ENCODE peak calls at places on chromosomes 3 and 15, in four cellular contexts. U is H9, L is IMR-90, Q is H1. O is an unnamed sample.

GRCh38 chr15:40925863-40926658 is 3.1 kb upstream of the DLL4 start:
- DNase-seq in U (peak; percentile 70), Q (no peak), L (no peak), O (peak; percentile 60)

GRCh38 chr3:31165399-31165860 is 271.0 kb upstream of the GADL1 start:
- DNase-seq in L (peak; percentile 11), Q (no peak), U (no peak), O (peak; percentile 66)

GRCh38 chr3:46942481-46943236 is 33.9 kb downstream of the CCDC12 start:
- DNase-seq in Q (no peak), L (no peak), U (no peak), O (no peak)

GRCh38 chr3:46892285-46893145 is 15.0 kb downstream of the PTH1R start:
- DNase-seq in L (peak; percentile 33), U (peak; percentile 95), Q (peak; percentile 58), O (peak; percentile 94)

GRCh38 chr15:25797511-25798206 is 65.5 kb downstream of the ATP10A start:
- DNase-seq in Q (no peak), L (peak; percentile 10), U (no peak), O (no peak)

GRCh38 chr15:49421991-49422390 is 1.1 kb upstream of the FGF7 start:
- DNase-seq in U (peak; percentile 31), Q (no peak), L (peak; percentile 81), O (peak; percentile 73)

GRCh38 chr3:61989681-61990080 is 383.7 kb downstream of the FEZF2 start:
- DNase-seq in U (no peak), L (no peak), Q (no peak), O (no peak)

GRCh38 chr3:150697646-150698045 is 6.1 kb downstream of the ERICH6 start:
- DNase-seq in L (peak; percentile 44), U (no peak), Q (no peak), O (peak; percentile 32)

GRCh38 chr3:127751163-127751621 is 71.1 kb downstream of the MGLL start:
- DNase-seq in U (no peak), L (peak; percentile 32), Q (no peak), O (no peak)

GRCh38 chr3:46269556-46269955 is 27.3 kb downstream of the CCR3 start:
- DNase-seq in Q (no peak), U (no peak), L (no peak), O (no peak)

GRCh38 chr15:74252291-74253080 is 16.4 kb downstream of the CCDC33 start:
- DNase-seq in L (peak; percentile 67), Q (no peak), U (no peak), O (no peak)

GRCh38 chr3:13021934-13022265 is 51.3 kb downstream of the IQSEC1 start:
- DNase-seq in L (no peak), Q (no peak), U (no peak), O (no peak)

GRCh38 chr15:52295421-52295991 is at the start of gene MYO5C:
- DNase-seq in U (peak; percentile 92), Q (peak; percentile 57), L (no peak), O (peak; percentile 87)

GRCh38 chr15:80202016-80202315 is 49.2 kb downstream of the FAH start:
- DNase-seq in L (no peak), Q (no peak), U (no peak), O (no peak)

GRCh38 chr3:41244620-41245336 is 45.5 kb downstream of the CTNNB1 start:
- DNase-seq in U (no peak), L (no peak), Q (no peak), O (no peak)

GRCh38 chr3:114111060-114111790 is 54.7 kb downstream of the QTRT2 start:
- DNase-seq in L (no peak), U (no peak), Q (no peak), O (no peak)

GRCh38 chr3:139836656-139837464 is 98.1 kb upstream of the CLSTN2 start:
- DNase-seq in U (no peak), L (no peak), Q (no peak), O (no peak)

GRCh38 chr3:40790741-40791140 is 266.0 kb downstream of the ZNF621 start:
- DNase-seq in L (no peak), U (no peak), Q (no peak), O (no peak)

GRCh38 chr3:126490619-126491018 is 14.9 kb upstream of the ZXDC start:
- DNase-seq in L (no peak), U (peak; percentile 58), Q (no peak), O (peak; percentile 39)

GRCh38 chr3:107239703-107240102 is 137.5 kb upstream of the CCDC54 start:
- DNase-seq in L (no peak), U (no peak), Q (no peak), O (no peak)

GRCh38 chr3:107238787-107239186 is 138.5 kb upstream of the CCDC54 start:
- DNase-seq in L (no peak), Q (no peak), U (no peak), O (no peak)

GRCh38 chr3:107240183-107241091 is 136.8 kb upstream of the CCDC54 start:
- DNase-seq in Q (no peak), U (peak; percentile 66), L (peak; percentile 75), O (peak; percentile 70)

GRCh38 chr3:107242579-107242978 is 134.7 kb upstream of the CCDC54 start:
- DNase-seq in U (no peak), Q (no peak), L (no peak), O (no peak)

DNA sequence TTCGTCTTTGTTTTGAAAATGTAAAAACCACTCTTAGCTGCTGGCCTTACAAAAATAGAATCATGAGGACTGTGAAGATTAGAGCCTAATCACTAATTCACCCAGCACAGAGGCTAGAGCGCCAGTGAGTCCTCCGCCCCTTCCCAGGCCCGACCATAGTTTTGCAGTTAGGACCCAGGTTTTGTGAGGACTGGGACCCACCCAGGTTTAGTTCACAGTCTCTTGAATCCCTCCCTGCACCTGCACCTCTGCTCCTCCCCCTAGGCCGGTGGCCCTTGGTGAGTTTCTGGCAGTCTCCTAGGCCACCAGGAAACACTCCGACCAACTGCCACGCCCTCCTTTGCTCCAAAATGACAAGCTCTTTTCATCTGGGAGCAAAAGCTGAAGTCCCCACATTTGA is 136.0 kb upstream of the CCDC54 start:
- DNase-seq in U (peak; percentile 51), Q (no peak), L (no peak), O (peak; percentile 62)
- H3K18ac ChIP-seq in U (no peak overlapping the region), Q (no peak overlapping the region), L (peak overlapping the region; percentile 51), O (no peak overlapping the region)

DNA sequence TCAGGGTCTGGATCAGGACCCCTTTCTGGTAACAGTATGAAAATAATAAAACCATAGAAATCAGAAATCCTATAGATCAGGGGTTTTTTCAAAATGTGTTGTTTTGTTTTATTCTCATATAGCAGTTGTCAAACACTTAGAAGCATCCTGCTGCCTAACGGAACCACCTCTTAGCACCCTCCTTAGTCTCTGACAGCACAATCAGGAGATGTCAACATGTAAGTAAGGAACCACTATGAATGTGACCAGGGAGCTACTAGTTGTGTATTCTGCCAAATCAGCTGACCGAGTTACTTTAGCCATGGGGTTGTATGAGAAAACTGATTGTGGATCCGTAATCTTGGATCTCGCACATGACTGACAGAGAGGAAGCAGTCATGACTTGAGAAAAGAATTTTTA is 22.2 kb downstream of the CCDC39 start:
- DNase-seq in U (no peak), Q (no peak), L (no peak), O (peak; percentile 26)
- H3K56ac ChIP-seq in U (no peak overlapping the region), Q (no peak overlapping the region), L (no peak overlapping the region), O (no peak overlapping the region)

GRCh38 chr15:94910166-94910565 is 678.8 kb downstream of the MCTP2 start:
- DNase-seq in Q (no peak), L (no peak), U (no peak), O (no peak)
- H3K18ac ChIP-seq in Q (no peak overlapping the region), L (no peak overlapping the region), U (no peak overlapping the region), O (no peak overlapping the region)

GRCh38 chr15:47383801-47384200 is 333.5 kb upstream of the SEMA6D start:
- DNase-seq in Q (no peak), L (no peak), U (no peak), O (no peak)

GRCh38 chr15:47384316-47384715 is 333.0 kb upstream of the SEMA6D start:
- DNase-seq in Q (peak; percentile 7), U (peak; percentile 33), L (peak; percentile 96), O (peak; percentile 87)

GRCh38 chr15:47384776-47385175 is 332.5 kb upstream of the SEMA6D start:
- DNase-seq in L (peak; percentile 23), Q (no peak), U (no peak), O (no peak)

GRCh38 chr15:47386459-47386858 is 330.8 kb upstream of the SEMA6D start:
- DNase-seq in Q (no peak), U (no peak), L (no peak), O (no peak)

DNA sequence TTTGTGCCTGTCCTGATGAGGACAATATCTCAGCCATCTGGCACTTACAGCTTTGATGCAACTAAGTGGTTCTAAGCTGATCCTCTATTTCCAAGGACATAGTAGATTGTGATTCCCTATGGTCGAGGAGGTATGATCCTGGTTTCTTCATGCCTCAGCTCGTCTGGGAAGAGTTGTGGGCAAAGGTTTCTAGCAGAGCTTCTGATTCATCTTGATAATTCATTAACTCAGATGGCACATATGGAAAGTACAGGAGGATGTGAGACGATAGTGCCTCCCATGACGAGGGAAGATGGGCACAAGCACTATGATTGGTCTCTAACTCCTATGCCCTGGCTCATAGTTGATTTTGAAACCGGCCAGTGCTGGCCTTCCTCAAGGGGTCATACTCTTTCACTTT is 334.2 kb upstream of the SEMA6D start:
- DNase-seq in L (no peak), U (no peak), Q (no peak), O (no peak)
- H3K56ac ChIP-seq in L (no peak overlapping the region), U (no peak overlapping the region), Q (no peak overlapping the region), O (no peak overlapping the region)

DNA sequence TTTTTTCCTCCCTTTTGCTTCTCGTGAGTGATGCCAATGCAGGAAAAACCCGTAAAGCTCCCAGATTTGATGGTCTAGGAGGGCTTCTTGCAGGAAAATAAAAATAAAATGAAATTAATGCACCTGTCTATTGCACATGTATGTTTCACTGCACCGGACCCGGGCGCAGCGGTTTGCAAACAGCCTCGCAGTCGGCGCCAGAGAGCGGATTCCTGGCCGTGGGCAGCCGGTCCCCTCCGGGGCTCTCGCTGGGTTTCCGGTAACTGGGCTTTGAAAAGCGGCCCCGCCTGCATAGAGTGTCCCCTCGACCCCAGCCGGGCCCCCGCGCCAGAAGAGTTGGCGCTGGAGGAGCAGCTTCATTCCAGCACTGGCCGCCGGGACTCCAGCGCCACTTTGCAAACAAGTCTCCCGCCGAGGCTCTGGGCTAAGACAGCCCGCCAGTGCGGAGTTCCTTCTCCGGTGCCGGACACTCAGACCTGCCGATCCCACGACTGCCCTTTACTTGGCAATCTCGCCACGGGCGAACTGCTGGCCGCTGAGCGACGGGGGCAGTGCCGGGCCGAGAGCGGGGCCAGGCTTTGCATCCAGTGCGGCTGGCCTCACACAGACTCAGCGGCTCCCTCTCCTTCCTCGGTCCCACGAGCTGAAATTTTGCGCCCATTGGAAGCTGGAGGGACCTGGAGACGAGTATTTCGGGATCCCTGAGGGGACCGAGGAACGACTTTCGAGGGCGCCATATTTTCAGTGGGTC is 225.9 kb upstream of the C2CD4B start:
- DNase-seq in U (peak; percentile 54), Q (no peak), L (peak; percentile 36), O (peak; percentile 67)
- H3K18ac ChIP-seq in U (no peak overlapping the region), Q (no peak overlapping the region), L (no peak overlapping the region), O (peak overlapping the region; percentile 12)

GRCh38 chr3:170726976-170727661 is 141.2 kb upstream of the SLC7A14 start:
- DNase-seq in U (no peak), L (peak; percentile 94), Q (no peak), O (no peak)
- H3K56ac ChIP-seq in U (no peak overlapping the region), L (peak overlapping the region; percentile 100), Q (no peak overlapping the region), O (no peak overlapping the region)